ENCODE peak calls at places on chromosomes 3 and 15, in ten cellular contexts. I is activated CD8-positive, alpha-beta T cell treated with anti-CD3 and anti-CD28 coated beads for 36 hours; Z is endothelial cell; F is BE2C; N is psoas muscle; R is hepatocyte; U is fibroblast of villous mesenchyme; L is neural crest cell; K is H9; B is Peyer's patch. G is an unnamed sample.

GRCh38 chr3:172068977-172069376 is 29.6 kb downstream of the FNDC3B start:
- DNase-seq in I (no peak), Z (no peak), F (no peak), N (no peak), R (no peak), U (no peak), L (no peak), K (no peak), B (no peak), G (no peak)

GRCh38 chr3:39900462-39901002 is 91.1 kb downstream of the MYRIP start:
- DNase-seq in I (no peak), Z (no peak), F (no peak), N (no peak), R (no peak), U (no peak), L (no peak), K (no peak), B (no peak), G (no peak)

GRCh38 chr15:101398247-101398646 is 91.3 kb downstream of the PCSK6 start:
- DNase-seq in I (no peak), Z (no peak), F (no peak), N (no peak), R (no peak), U (no peak), L (no peak), K (peak; percentile 20), B (no peak), G (no peak)

GRCh38 chr15:23566070-23567050 is 886 bp downstream of the MKRN3 start:
- DNase-seq in I (peak; percentile 37), Z (no peak), F (no peak), N (no peak), R (no peak), U (peak; percentile 64), L (peak; percentile 15), K (no peak), B (no peak), G (no peak)

GRCh38 chr3:117651271-117651670 is 941.7 kb downstream of the TUSC7 start:
- DNase-seq in I (no peak), Z (no peak), F (no peak), N (no peak), R (no peak), U (no peak), L (no peak), K (no peak), B (no peak), G (no peak)

GRCh38 chr3:66406186-66406585 is 94.6 kb downstream of the LRIG1 start:
- DNase-seq in I (no peak), Z (no peak), F (no peak), N (no peak), R (no peak), U (no peak), L (no peak), K (no peak), B (peak; percentile 26), G (no peak)

GRCh38 chr3:33439421-33440327 is 531 bp downstream of the UBP1 start:
- DNase-seq in I (peak; percentile 64), Z (peak; percentile 55), F (peak; percentile 36), N (peak; percentile 60), R (peak; percentile 90), U (peak; percentile 43), L (peak; percentile 44), K (peak; percentile 40), B (peak; percentile 80), G (no peak)

GRCh38 chr3:9153763-9154601 is 95.5 kb downstream of the SRGAP3 start:
- DNase-seq in I (no peak), Z (no peak), F (no peak), N (peak; percentile 86), R (no peak), U (peak; percentile 18), L (no peak), K (peak; percentile 56), B (no peak), G (no peak)

GRCh38 chr3:114127517-114127916 is 51.3 kb downstream of the DRD3 start:
- DNase-seq in I (no peak), Z (no peak), F (no peak), N (no peak), R (no peak), U (peak; percentile 51), L (no peak), K (no peak), B (no peak), G (no peak)

GRCh38 chr15:78930577-78931388 is 14.1 kb downstream of the CTSH start:
- DNase-seq in I (no peak), Z (no peak), F (peak; percentile 61), N (peak; percentile 58), R (peak; percentile 67), U (peak; percentile 92), L (no peak), K (no peak), B (no peak), G (no peak)

GRCh38 chr15:95394186-95395067 is 936.1 kb upstream of the NR2F2 start:
- DNase-seq in I (no peak), Z (no peak), F (no peak), N (no peak), R (no peak), U (peak; percentile 70), L (no peak), K (no peak), B (no peak), G (no peak)

GRCh38 chr3:178625053-178625600 is 88.9 kb downstream of the KCNMB2 start:
- DNase-seq in I (no peak), Z (no peak), F (no peak), N (no peak), R (no peak), U (no peak), L (no peak), K (no peak), B (no peak), G (no peak)

GRCh38 chr3:146218880-146219866 is 31.7 kb downstream of the PLSCR4 start:
- DNase-seq in I (peak; percentile 40), Z (peak; percentile 18), F (peak; percentile 28), N (peak; percentile 15), R (peak; percentile 46), U (peak; percentile 48), L (peak; percentile 23), K (no peak), B (peak; percentile 49), G (no peak)

GRCh38 chr3:186930639-186931486 is 537 bp downstream of the ST6GAL1 start:
- DNase-seq in I (peak; percentile 73), Z (peak; percentile 67), F (peak; percentile 70), N (peak; percentile 62), R (peak; percentile 73), U (peak; percentile 26), L (peak; percentile 57), K (peak; percentile 89), B (no peak), G (peak; percentile 87)

GRCh38 chr3:82281205-82281604 is 519.8 kb upstream of the GBE1 start:
- DNase-seq in I (no peak), Z (peak; percentile 11), F (no peak), N (no peak), R (peak; percentile 12), U (no peak), L (no peak), K (no peak), B (no peak), G (no peak)

GRCh38 chr3:65793495-65794200 is 245.1 kb downstream of the MAGI1 start:
- DNase-seq in I (no peak), Z (no peak), F (no peak), N (no peak), R (peak; percentile 53), U (no peak), L (no peak), K (no peak), B (no peak), G (no peak)

GRCh38 chr3:133901083-133901482 is 5.4 kb upstream of the RAB6B start:
- DNase-seq in I (no peak), Z (peak; percentile 28), F (no peak), N (no peak), R (no peak), U (no peak), L (no peak), K (no peak), B (no peak), G (no peak)
- TF ChIP-seq CTCF in I (no peak), Z (peak; percentile 47), F (peak; percentile 41), N (peak; percentile 21), R (no peak), U (peak; percentile 28), L (no peak), K (peak; percentile 58), B (no peak), G (no peak)

DNA sequence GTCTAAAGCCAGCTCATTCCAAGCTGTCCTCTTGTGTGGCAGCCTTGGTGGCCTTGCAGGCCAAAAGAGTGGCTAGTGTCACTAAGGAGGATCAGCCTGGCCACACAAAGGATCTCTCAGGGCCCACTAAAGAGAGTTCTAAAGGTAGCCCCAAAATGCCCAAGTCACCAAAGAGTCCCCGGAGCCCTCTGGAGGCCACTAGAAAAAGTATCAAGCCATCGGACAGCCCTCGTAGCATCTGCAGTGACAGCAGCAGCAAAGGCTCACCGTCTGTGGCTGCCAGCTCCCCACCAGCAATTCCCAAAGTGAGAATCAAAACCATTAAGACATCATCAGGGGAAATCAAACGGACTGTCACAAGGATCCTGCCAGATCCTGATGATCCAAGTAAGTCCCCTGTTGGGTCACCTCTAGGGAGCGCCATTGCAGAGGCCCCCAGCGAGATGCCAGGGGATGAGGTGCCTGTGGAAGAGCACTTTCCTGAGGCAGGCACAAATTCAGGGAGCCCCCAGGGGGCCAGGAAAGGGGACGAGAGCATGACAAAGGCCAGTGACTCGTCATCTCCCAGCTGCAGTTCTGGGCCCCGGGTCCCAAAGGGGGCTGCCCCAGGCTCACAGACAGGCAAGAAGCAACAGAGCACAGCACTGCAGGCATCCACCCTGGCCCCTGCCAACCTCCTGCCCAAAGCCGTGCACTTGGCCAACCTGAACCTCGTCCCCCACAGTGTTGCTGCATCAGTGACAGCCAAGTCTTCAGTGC is 33.5 kb upstream of the ALPK3 start:
- DNase-seq in I (peak; percentile 20), Z (no peak), F (no peak), N (no peak), R (no peak), U (no peak), L (no peak), K (peak; percentile 78), B (no peak), G (peak; percentile 65)
- TF ChIP-seq CTCF in I (no peak), Z (no peak), F (peak; percentile 25), N (no peak), R (no peak), U (peak; percentile 6), L (no peak), K (peak; percentile 65), B (no peak), G (no peak)

GRCh38 chr15:33188159-33188558 is 6.4 kb downstream of the FMN1 start:
- DNase-seq in I (no peak), Z (no peak), F (no peak), N (no peak), R (no peak), U (no peak), L (no peak), K (no peak), B (no peak), G (no peak)
- TF ChIP-seq CTCF in I (no peak), Z (no peak), F (no peak), N (no peak), R (no peak), U (no peak), L (no peak), K (peak; percentile 21), B (no peak), G (no peak)

DNA sequence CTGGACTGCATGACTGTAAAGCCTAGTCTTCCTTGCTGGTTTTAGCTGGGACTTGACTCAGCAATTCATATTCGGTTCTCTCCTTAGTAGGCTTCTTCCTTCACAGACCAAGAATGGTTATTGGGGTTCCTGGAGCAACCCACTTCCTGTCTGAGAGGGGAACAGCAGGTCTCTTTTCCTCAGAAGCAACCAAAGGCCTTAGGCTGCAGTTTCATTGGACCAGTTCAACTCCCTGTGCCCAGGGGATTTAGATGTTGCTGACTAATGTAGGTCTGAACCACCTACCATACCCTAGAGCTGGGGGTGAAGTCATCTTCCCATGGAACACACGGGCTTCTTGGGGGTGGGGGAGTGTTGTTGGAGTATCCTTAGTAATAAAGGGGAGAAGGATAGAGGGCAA is 84.0 kb upstream of the SKOR1 start:
- DNase-seq in I (no peak), Z (no peak), F (no peak), N (no peak), R (no peak), U (no peak), L (no peak), K (no peak), B (no peak), G (no peak)
- TF ChIP-seq CTCF in I (no peak), Z (no peak), F (no peak), N (no peak), R (no peak), U (no peak), L (no peak), K (no peak), B (no peak), G (no peak)

G was measured in WTC11.